ENCODE peak calls at places on chromosomes 13 and 19, in ten cellular contexts. X, M, U, H, A, W, O, E, R and V are unnamed samples. For H3K36me3, the result is how much of the 10 kb centered on the place peaks cover.

GRCh38 chr19:22532388-22533310 is 101.5 kb upstream of the ZNF492 start:
- DNase-seq in X (peak), O (no peak), E (peak), A (no peak), R (peak), M (no peak), U (no peak), H (no peak), W (no peak), V (no peak)

GRCh38 chr19:13765395-13766094 is 1.2 kb downstream of the MRI1 start:
- DNase-seq in W (no peak), O (peak), R (no peak), M (no peak), E (no peak), H (no peak), U (no peak), A (peak), X (no peak), V (no peak)

GRCh38 chr19:14118165-14119051 is 846 bp upstream of the PRKACA start:
- DNase-seq in R (peak), H (peak), X (peak), M (peak), E (peak), A (peak), O (peak), U (peak), W (peak), V (peak)

GRCh38 chr13:91417660-91418325 is 19.4 kb downstream of the GPC5 start:
- DNase-seq in R (no peak), O (no peak), U (no peak), A (no peak), H (no peak), W (no peak), M (no peak), X (no peak), E (no peak), V (no peak)

GRCh38 chr13:29266743-29267142 is 328.7 kb downstream of the SLC7A1 start:
- DNase-seq in E (no peak), X (no peak), A (no peak), M (no peak), W (no peak), H (no peak), U (no peak), R (no peak), O (no peak), V (no peak)

GRCh38 chr19:18848860-18849661 is 17.3 kb downstream of the UPF1 start:
- DNase-seq in W (no peak), X (peak), M (peak), H (no peak), R (peak), O (peak), E (peak), A (peak), U (no peak), V (no peak)

GRCh38 chr13:73138276-73138950 is 79.6 kb downstream of the KLF5 start:
- DNase-seq in X (no peak), R (peak), H (no peak), O (peak), E (no peak), M (no peak), A (peak), W (no peak), U (no peak), V (no peak)

GRCh38 chr13:78689011-78689410 is 30.1 kb upstream of the OBI1 start:
- DNase-seq in W (no peak), E (no peak), M (no peak), H (no peak), U (no peak), O (no peak), R (no peak), X (no peak), A (peak), V (peak)

GRCh38 chr13:114131581-114132418 is 623 bp downstream of the RASA3 start:
- DNase-seq in E (no peak), M (peak), O (peak), U (no peak), X (peak), A (peak), R (no peak), H (no peak), W (peak), V (no peak)

GRCh38 chr19:7260161-7260560 is 34.1 kb downstream of the INSR start:
- DNase-seq in R (no peak), X (no peak), H (no peak), O (no peak), M (no peak), U (no peak), W (no peak), A (no peak), E (no peak), V (no peak)

GRCh38 chr19:29285878-29286277 is 72.9 kb upstream of the UQCRFS1 start:
- DNase-seq in U (peak), A (peak), E (peak), M (no peak), X (no peak), W (no peak), R (no peak), O (peak), H (no peak), V (no peak)

GRCh38 chr13:50531917-50532899 is 311.3 kb downstream of the DLEU7 start:
- DNase-seq in A (no peak), X (no peak), E (no peak), W (no peak), R (no peak), O (peak), H (no peak), U (no peak), M (no peak), V (peak)

GRCh38 chr13:31998131-31998530 is 33.4 kb upstream of the FRY start:
- DNase-seq in X (no peak), W (no peak), R (no peak), O (no peak), E (no peak), A (peak), M (no peak), U (no peak), H (no peak), V (peak)

GRCh38 chr19:57317503-57317902 is 2.8 kb upstream of the ZNF543 start:
- DNase-seq in U (no peak), W (no peak), R (no peak), A (no peak), E (no peak), O (peak), H (no peak), X (peak), M (no peak), V (no peak)

GRCh38 chr19:7360393-7360984 is 11.8 kb downstream of the ARHGEF18 start:
- DNase-seq in E (no peak), H (no peak), W (no peak), A (no peak), X (no peak), R (no peak), M (no peak), O (peak), U (no peak), V (no peak)

GRCh38 chr13:78657699-78658629 is 991 bp downstream of the OBI1 start:
- DNase-seq in X (no peak), U (no peak), W (no peak), A (peak), O (peak), M (peak), R (no peak), H (no peak), E (no peak), V (peak)

GRCh38 chr19:48913114-48913513 is 13.0 kb downstream of the NUCB1 start:
- DNase-seq in U (no peak), X (no peak), A (peak), E (no peak), M (no peak), H (no peak), O (peak), R (no peak), W (no peak), V (no peak)

GRCh38 chr19:10159610-10160009 is 35.1 kb downstream of the DNMT1 start:
- DNase-seq in E (no peak), O (no peak), M (no peak), U (no peak), R (no peak), A (no peak), W (no peak), H (no peak), X (peak), V (no peak)
- H3K36me3 ChIP-seq in E (half or more), O (under half), M (under half), U (half or more), R (half or more), A (under half), W (half or more), H (half or more), X (under half), V (under half)

GRCh38 chr19:34994643-34995471 is 5.3 kb upstream of the GRAMD1A start:
- DNase-seq in W (no peak), R (no peak), H (no peak), O (no peak), U (no peak), X (peak), A (no peak), M (no peak), E (peak), V (peak)

GRCh38 chr19:34991542-34992333 is 8.4 kb upstream of the GRAMD1A start:
- DNase-seq in W (no peak), U (no peak), A (no peak), O (no peak), X (no peak), H (no peak), M (no peak), E (peak), R (no peak), V (no peak)

GRCh38 chr19:34995551-34995950 is 4.6 kb upstream of the GRAMD1A start:
- DNase-seq in W (no peak), H (no peak), A (no peak), M (no peak), O (no peak), X (no peak), U (no peak), E (no peak), R (no peak), V (peak)

GRCh38 chr19:34996978-34997640 is 3.0 kb upstream of the GRAMD1A start:
- DNase-seq in M (no peak), U (no peak), R (no peak), A (no peak), X (no peak), H (no peak), W (no peak), O (no peak), E (no peak), V (no peak)

DNA sequence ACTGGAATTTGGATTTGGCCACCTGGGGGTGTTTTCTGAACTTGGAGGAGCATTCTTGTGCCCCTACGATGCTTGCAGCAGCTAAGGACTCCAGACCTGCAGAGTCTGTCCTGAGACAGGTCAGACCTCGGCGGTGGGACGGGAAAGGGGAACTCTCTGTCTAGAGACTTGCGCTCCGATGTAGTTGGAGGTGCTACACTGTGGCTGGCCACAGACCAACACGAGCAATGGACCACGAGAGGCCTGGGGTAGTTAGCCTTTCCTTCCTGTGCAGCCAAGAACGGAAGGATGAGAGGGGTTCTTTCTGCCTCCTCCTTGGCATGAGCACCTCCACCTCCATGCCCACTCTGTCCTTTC is 5.9 kb upstream of the GRAMD1A start:
- DNase-seq in U (no peak), W (no peak), H (no peak), A (no peak), O (no peak), R (no peak), X (no peak), M (no peak), E (no peak), V (no peak)
- H3K4me3 ChIP-seq in U (no peak), W (no peak), H (no peak), A (no peak), O (no peak), R (no peak), X (no peak), M (no peak), E (no peak), V (no peak)

GRCh38 chr19:47399198-47399597 is 20.1 kb downstream of the MEIS3 start:
- DNase-seq in W (no peak), E (no peak), H (no peak), A (peak), U (no peak), X (peak), M (no peak), O (no peak), R (no peak), V (no peak)
- H3K27ac ChIP-seq in W (no peak), E (no peak), H (no peak), A (peak), U (no peak), X (no peak), M (no peak), O (no peak), R (no peak), V (no peak)

DNA sequence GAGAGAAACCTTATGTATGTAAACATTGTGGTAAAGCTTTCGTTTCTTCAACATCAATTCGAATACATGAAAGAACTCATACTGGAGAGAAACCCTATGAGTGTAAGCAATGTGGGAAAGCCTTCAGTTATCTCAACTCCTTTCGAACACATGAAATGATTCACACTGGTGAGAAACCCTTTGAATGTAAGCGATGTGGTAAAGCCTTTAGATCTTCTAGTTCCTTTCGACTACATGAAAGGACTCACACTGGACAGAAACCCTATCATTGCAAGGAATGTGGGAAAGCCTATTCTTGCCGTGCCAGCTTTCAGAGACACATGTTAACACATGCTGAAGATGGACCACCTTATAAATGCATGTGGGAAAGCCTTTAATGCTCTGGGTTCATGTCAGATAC is 24.7 kb downstream of the ZNF136 start:
- DNase-seq in W (no peak), R (no peak), E (no peak), A (peak), H (no peak), U (no peak), M (no peak), X (no peak), O (peak), V (no peak)
- H3K36me3 ChIP-seq in W (under half), R (half or more), E (half or more), A (under half), H (half or more), U (half or more), M (under half), X (under half), O (half or more), V (under half)